ENCODE peak calls at places on chromosomes 13 and 19, in five cellular contexts. Q is colonic mucosa; C is CD4-positive, alpha-beta T cell; U is fibroblast of pulmonary artery; R is AG09309. B is an unnamed sample.

GRCh38 chr19:34145741-34146202 is 26.5 kb upstream of the LSM14A start:
- DNase-seq in Q (peak; percentile 45), C (peak; percentile 39), U (peak; percentile 72), R (peak; percentile 7), B (peak; percentile 56)

GRCh38 chr13:39251340-39251739 is 213.1 kb downstream of the NHLRC3 start:
- DNase-seq in Q (no peak), C (no peak), U (no peak), R (no peak), B (no peak)

GRCh38 chr19:45117666-45118065 is 24.7 kb downstream of the PPP1R37 start:
- DNase-seq in Q (peak; percentile 45), C (no peak), U (no peak), R (no peak), B (no peak)

GRCh38 chr19:38411041-38411712 is 8.3 kb downstream of the FAM98C start:
- DNase-seq in Q (no peak), C (no peak), U (no peak), R (no peak), B (no peak)

GRCh38 chr19:16825312-16826168 is 3.7 kb upstream of the SIN3B start:
- DNase-seq in Q (peak; percentile 38), C (no peak), U (peak; percentile 71), R (no peak), B (peak; percentile 15)

GRCh38 chr13:106151056-106151699 is 384.3 kb downstream of the EFNB2 start:
- DNase-seq in Q (peak; percentile 41), C (no peak), U (peak; percentile 91), R (peak; percentile 93), B (peak; percentile 2)

GRCh38 chr19:48513289-48514122 is 1.9 kb upstream of the LMTK3 start:
- DNase-seq in Q (peak; percentile 78), C (peak; percentile 75), U (peak; percentile 72), R (peak; percentile 8), B (peak; percentile 77)

GRCh38 chr19:16830679-16831078 is 1.5 kb downstream of the SIN3B start:
- DNase-seq in Q (no peak), C (no peak), U (peak; percentile 44), R (no peak), B (no peak)

GRCh38 chr13:30047154-30047874 is 196.9 kb upstream of the UBL3 start:
- DNase-seq in Q (no peak), C (no peak), U (no peak), R (no peak), B (no peak)

GRCh38 chr19:40423227-40423566 is 2.6 kb downstream of the SERTAD1 start:
- DNase-seq in Q (no peak), C (no peak), U (no peak), R (no peak), B (no peak)
- TF ChIP-seq CTCF in Q (no peak), C (no peak), U (no peak), R (no peak), B (no peak)

DNA sequence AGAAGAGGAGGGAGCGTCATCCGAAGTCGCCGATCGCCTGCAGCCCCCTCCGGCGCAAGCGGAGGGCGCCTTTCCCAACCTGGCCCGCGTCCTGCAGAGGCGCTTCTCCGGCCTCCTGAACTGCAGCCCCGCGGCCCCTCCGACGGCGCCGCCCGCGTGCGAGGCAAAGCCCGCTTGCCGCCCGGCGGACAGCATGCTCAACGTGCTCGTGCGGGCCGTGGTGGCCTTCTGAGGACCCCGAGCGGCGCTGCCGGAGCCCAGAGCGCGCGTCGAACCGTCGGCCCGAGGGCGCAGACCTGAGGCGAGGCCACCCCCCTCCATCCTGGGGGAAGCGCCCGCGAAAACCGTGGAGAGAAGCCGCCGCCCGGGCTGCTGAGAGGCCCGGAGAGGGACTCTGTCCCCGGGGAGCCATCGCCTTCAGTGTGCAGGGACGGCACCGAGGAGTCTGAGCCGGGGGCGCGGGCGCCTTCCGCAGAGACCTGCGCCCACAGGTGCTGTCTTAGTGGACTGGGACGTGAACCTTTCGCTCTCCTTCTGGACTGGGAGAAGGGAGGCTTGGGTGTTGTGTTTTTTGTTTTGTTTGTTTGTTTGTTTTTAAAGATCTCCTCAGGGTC is 3.5 kb downstream of the IER2 start:
- DNase-seq in Q (peak; percentile 42), C (no peak), U (peak; percentile 49), R (no peak), B (no peak)
- TF ChIP-seq CTCF in Q (no peak), C (peak; percentile 3), U (no peak), R (peak; percentile 11), B (no peak)

GRCh38 chr19:28242317-28242927 is 970.5 kb downstream of the UQCRFS1 start:
- DNase-seq in Q (peak; percentile 43), C (no peak), U (peak; percentile 46), R (no peak), B (peak; percentile 12)
- TF ChIP-seq CTCF in Q (peak; percentile 47), C (no peak), U (peak; percentile 63), R (peak; percentile 80), B (no peak)

DNA sequence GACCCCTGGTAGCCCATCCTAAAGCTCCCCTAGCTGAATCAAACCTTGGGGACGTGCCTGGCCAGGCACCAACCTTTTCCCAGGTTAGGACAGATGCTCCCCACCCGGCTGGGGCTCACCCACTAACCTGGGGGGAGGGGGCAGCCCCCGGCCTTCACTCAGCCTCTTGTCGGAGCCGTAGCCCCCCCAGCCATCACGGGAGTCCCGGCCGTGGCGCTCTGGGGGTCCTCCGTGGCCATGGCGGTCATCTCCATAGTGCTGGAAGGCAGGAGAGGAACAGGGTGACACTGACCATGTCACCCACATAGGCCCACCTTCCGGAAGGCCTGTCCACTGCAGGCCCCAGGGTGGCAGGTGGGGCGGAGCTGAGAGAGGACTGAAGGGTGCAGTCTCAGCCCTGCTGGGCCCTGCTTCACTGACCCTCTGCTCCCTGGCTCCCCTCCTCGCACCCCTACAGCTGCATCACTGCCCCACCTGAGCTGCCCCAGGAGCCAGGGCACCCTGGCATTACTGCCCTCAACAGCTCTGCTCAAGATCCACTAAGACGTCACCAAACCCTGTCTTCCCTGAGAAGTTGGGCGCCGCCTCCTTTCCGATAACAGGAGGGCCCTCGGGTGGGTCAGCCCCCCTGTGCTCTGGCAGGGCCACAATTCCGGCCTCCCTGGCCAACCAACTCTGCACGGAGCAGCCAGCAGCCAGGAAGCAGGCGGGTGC is 22.6 kb upstream of the TINCR start:
- DNase-seq in Q (no peak), C (no peak), U (no peak), R (no peak), B (no peak)
- TF ChIP-seq CTCF in Q (no peak), C (no peak), U (no peak), R (no peak), B (no peak)

GRCh38 chr19:5501907-5502306 is 46.7 kb downstream of the ZNRF4 start:
- DNase-seq in Q (no peak), C (no peak), U (no peak), R (no peak), B (no peak)

GRCh38 chr19:5507056-5507624 is 51.9 kb downstream of the ZNRF4 start:
- DNase-seq in Q (no peak), C (no peak), U (no peak), R (no peak), B (no peak)

GRCh38 chr19:5504115-5504514 is 48.9 kb downstream of the ZNRF4 start:
- DNase-seq in Q (no peak), C (no peak), U (no peak), R (no peak), B (peak; percentile 15)

GRCh38 chr19:5498817-5499535 is 43.8 kb downstream of the ZNRF4 start:
- DNase-seq in Q (no peak), C (no peak), U (no peak), R (no peak), B (no peak)

DNA sequence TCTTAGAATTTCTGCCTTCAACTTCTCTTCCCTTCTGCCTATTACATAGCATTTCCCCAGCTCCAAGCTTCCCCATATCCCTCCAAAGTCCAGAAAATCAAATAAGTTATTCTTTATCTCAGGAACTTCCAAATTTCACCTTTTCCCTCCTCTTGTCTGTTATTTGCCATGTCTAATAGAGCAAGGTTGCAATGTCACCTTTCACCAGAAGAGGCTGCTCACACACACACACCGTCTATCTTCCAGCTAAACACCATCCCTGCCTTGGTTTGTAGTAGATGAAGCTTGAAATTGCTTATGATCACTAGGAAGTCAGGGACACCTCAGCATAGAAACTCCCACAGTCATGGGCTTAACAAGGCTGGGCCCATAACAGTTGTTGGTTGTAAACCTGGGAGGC is 48.4 kb downstream of the ZNRF4 start:
- DNase-seq in Q (no peak), C (no peak), U (no peak), R (no peak), B (no peak)
- TF ChIP-seq CTCF in Q (no peak), C (no peak), U (no peak), R (peak; percentile 18), B (no peak)

DNA sequence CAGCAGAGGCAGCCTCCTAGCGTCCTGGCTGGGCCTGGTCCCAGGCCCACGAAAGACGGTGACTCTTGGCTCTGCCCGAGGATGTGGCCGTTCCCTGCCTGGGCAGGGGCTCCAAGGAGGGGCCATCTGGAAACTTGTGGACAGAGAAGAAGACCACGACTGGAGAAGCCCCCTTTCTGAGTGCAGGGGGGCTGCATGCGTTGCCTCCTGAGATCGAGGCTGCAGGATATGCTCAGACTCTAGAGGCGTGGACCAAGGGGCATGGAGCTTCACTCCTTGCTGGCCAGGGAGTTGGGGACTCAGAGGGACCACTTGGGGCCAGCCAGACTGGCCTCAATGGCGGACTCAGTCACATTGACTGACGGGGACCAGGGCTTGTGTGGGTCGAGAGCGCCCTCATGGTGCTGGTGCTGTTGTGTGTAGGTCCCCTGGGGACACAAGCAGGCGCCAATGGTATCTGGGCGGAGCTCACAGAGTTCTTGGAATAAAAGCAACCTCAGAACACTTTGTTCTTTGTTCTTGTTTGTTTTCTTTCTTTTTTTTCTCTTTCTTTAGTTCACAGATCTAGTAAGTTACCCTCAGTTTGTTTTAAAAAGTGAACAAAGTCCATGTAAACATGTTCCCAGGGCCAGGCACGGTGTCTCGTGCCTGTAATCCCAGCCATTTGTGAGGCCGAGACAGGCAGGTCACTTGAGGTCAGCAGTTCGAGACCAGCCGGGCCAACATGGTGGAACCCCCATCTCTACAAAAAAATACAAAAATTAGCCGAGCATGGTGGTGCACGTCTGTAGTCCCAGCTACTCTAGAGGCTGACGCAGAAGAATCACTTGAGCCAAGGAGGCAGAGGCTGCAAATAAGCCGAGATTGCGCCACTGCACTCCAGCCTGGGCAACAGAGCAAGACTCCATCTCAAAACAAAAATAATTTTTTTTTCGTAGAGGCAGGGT is 10.2 kb downstream of the ANGPTL4 start:
- DNase-seq in Q (no peak), C (no peak), U (no peak), R (no peak), B (no peak)
- TF ChIP-seq CTCF in Q (no peak), C (no peak), U (no peak), R (no peak), B (no peak)

GRCh38 chr13:104823071-104823470 is 1712.4 kb downstream of the EFNB2 start:
- DNase-seq in Q (no peak), C (no peak), U (no peak), R (no peak), B (no peak)
- TF ChIP-seq CTCF in Q (no peak), C (no peak), U (no peak), R (no peak), B (no peak)